ENCODE peak calls at places on chromosome 4, in five cellular contexts. M, I, V, P and C are unnamed samples.

GRCh38 chr4:1201851-1202525 is 29.6 kb upstream of the SPON2 start:
- DNase-seq in M (no peak), I (no peak), V (no peak), P (no peak), C (peak; percentile 51)

GRCh38 chr4:11605597-11605996 is 176.9 kb upstream of the HS3ST1 start:
- DNase-seq in M (no peak), I (no peak), V (no peak), P (no peak), C (no peak)

GRCh38 chr4:38769441-38770210 is 13.2 kb downstream of the TLR10 start:
- DNase-seq in M (no peak), I (no peak), V (no peak), P (no peak), C (no peak)

GRCh38 chr4:3563403-3563802 is 31.2 kb upstream of the LRPAP1 start:
- DNase-seq in M (no peak), I (no peak), V (no peak), P (no peak), C (no peak)

GRCh38 chr4:152828122-152828521 is 48.4 kb downstream of the ARFIP1 start:
- DNase-seq in M (no peak), I (no peak), V (no peak), P (no peak), C (no peak)

GRCh38 chr4:187770345-187770744 is 225.2 kb upstream of the ZFP42 start:
- DNase-seq in M (no peak), I (peak; percentile 74), V (peak; percentile 48), P (no peak), C (peak; percentile 42)

GRCh38 chr4:148116264-148116663 is 325.9 kb downstream of the NR3C2 start:
- DNase-seq in M (no peak), I (no peak), V (no peak), P (no peak), C (no peak)

GRCh38 chr4:141860974-141861373 is 224.6 kb downstream of the IL15 start:
- DNase-seq in M (no peak), I (peak; percentile 21), V (peak; percentile 2), P (no peak), C (peak; percentile 4)

GRCh38 chr4:73485085-73485484 is 3.5 kb downstream of the AFM start:
- DNase-seq in M (no peak), I (no peak), V (no peak), P (no peak), C (no peak)

GRCh38 chr4:128590034-128590740 is 219.3 kb upstream of the JADE1 start:
- DNase-seq in M (no peak), I (no peak), V (no peak), P (no peak), C (no peak)

GRCh38 chr4:3473943-3474335 is 10.8 kb downstream of the DOK7 start:
- DNase-seq in M (no peak), I (no peak), V (no peak), P (no peak), C (peak; percentile 52)

GRCh38 chr4:170259631-170260153 is 169.9 kb upstream of the AADAT start:
- DNase-seq in M (peak; percentile 63), I (peak; percentile 99), V (peak; percentile 94), P (peak; percentile 90), C (peak; percentile 45)

GRCh38 chr4:123233409-123233808 is 163.2 kb upstream of the SPRY1 start:
- DNase-seq in M (no peak), I (no peak), V (no peak), P (no peak), C (no peak)

GRCh38 chr4:2728221-2728620 is 27.9 kb downstream of the TNIP2 start:
- DNase-seq in M (no peak), I (no peak), V (no peak), P (no peak), C (no peak)

GRCh38 chr4:110667670-110668069 is 44.8 kb upstream of the PITX2 start:
- DNase-seq in M (no peak), I (no peak), V (no peak), P (no peak), C (no peak)

GRCh38 chr4:24042094-24042493 is 152.2 kb upstream of the PPARGC1A start:
- DNase-seq in M (no peak), I (no peak), V (no peak), P (no peak), C (no peak)

GRCh38 chr4:87258677-87259076 is 38.3 kb upstream of the KLHL8 start:
- DNase-seq in M (no peak), I (no peak), V (no peak), P (no peak), C (no peak)

GRCh38 chr4:2954358-2955185 is 8.6 kb downstream of the NOP14 start:
- DNase-seq in M (no peak), I (peak; percentile 77), V (no peak), P (peak; percentile 27), C (peak; percentile 75)

GRCh38 chr4:163748474-163748873 is 254.0 kb downstream of the TMA16 start:
- DNase-seq in M (peak; percentile 26), I (no peak), V (no peak), P (peak; percentile 51), C (no peak)

GRCh38 chr4:128597515-128597914 is 212.0 kb upstream of the JADE1 start:
- DNase-seq in M (no peak), I (no peak), V (no peak), P (no peak), C (no peak)

GRCh38 chr4:13548059-13548983 is 4.0 kb upstream of the NKX3-2 start:
- DNase-seq in M (no peak), I (peak; percentile 3), V (no peak), P (no peak), C (peak; percentile 18)

DNA sequence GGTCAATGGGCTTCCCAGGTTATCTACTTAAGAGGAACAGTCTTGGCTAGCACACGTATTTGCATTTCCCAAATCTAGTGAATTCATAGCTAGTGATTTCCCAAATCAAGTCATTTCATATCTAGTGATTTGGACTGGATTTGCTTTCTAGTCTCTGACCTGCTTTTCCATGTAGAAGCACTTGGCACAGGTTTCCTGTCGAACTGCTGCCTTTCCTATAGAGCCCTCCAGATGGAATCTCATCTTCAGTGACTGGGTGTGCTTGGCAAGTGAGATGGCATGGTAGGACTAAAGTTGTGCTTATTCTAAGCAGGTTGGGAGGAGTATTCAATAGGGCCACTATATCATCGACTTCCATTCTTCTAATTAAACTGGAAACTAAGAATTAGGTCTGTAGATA is 94.7 kb downstream of the CCNG2 start:
- DNase-seq in M (no peak), I (no peak), V (no peak), P (no peak), C (no peak)
- H3K4me3 ChIP-seq in M (no peak overlapping the region), I (no peak overlapping the region), V (no peak overlapping the region), P (no peak overlapping the region), C (no peak overlapping the region)

GRCh38 chr4:146638801-146639351 is at the start of gene POU4F2:
- DNase-seq in M (no peak), I (peak; percentile 76), V (no peak), P (peak; percentile 56), C (peak; percentile 86)
- H3K27me3 ChIP-seq in M (peaks cover 4% of the 10 kb centered on the region), I (peaks cover 100% of the 10 kb centered on the region), V (peaks cover 74% of the 10 kb centered on the region), P (peaks cover 99% of the 10 kb centered on the region), C (peaks cover 99% of the 10 kb centered on the region)

DNA sequence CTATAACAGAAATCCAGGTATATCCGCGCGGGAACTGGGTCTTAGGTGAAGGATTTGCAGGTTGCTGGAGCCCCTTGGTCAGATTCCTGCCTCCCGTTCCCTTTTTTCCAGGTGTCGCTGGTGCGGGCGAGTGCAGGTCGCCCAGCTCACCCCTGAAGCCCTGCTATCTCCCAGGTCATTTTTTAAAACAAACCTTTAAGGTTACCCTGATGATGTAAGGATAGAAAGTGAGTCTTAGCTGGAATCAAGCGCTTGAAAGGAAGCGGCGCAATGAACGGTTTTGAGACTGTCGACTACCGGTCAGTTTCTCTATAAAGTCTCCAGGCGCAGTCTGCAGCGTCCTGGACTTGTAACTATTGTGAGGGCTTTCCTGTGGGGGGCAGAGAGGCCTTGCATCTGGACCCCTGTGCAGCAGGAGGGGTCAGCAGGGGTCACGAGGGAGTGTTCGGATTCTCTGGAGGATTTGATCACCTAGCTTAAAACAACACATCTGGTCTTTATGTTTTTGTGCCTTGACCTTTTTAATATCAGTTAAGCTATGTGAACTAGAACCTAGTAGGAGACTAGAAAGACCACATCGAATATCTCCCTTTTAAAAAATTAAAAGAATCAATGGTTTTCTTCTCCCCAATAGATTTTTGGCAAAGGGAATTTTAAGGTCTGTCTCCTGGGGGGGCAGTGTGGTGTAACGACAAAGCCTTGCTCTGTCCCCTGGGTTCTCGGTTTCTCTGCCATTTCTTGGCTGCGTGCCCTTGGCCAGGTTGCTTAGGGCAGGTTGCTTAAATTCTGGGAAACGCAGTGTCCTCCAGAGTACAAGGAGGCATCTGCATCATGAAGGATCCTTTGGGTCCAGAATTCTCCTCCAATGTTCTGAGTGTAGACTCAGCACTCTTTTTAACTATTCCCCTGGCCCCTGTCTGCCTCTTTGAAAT is 1.7 kb downstream of the KIT start:
- DNase-seq in M (no peak), I (peak; percentile 26), V (no peak), P (no peak), C (peak; percentile 38)
- H3K4me3 ChIP-seq in M (no peak overlapping the region), I (peak overlapping the region; percentile 96), V (peak overlapping the region; percentile 70), P (peak overlapping the region; percentile 44), C (peak overlapping the region; percentile 72)

GRCh38 chr4:76886848-76887441 is 11.0 kb downstream of the SOWAHB start:
- DNase-seq in M (no peak), I (no peak), V (no peak), P (no peak), C (no peak)
- H3K27me3 ChIP-seq in M (no peaks in the 10 kb centered on the region), I (no peaks in the 10 kb centered on the region), V (no peaks in the 10 kb centered on the region), P (no peaks in the 10 kb centered on the region), C (no peaks in the 10 kb centered on the region)